ENCODE peak calls at places on chromosomes 3 and 15, in four cellular contexts. One of them, this sample, is unnamed.

GRCh38 chr3:178076718-178077117 is 459.5 kb upstream of the KCNMB2 start:
- DNase-seq in HepG2: no peak
- DNase-seq in K562: no peak
- DNase-seq in GM12878: no peak
- DNase-seq in this sample: no peak

GRCh38 chr3:71006810-71007785 is 576.4 kb downstream of the FOXP1 start:
- DNase-seq in HepG2: peak
- DNase-seq in GM12878: no peak
- DNase-seq in K562: peak
- DNase-seq in this sample: peak

GRCh38 chr15:29852201-29852600 is 29.9 kb upstream of the TJP1 start:
- DNase-seq in GM12878: no peak
- DNase-seq in HepG2: no peak
- DNase-seq in K562: no peak
- DNase-seq in this sample: no peak

GRCh38 chr15:78364233-78364632 is 24.1 kb downstream of the CRABP1 start:
- DNase-seq in HepG2: no peak
- DNase-seq in K562: no peak
- DNase-seq in GM12878: no peak
- DNase-seq in this sample: no peak

GRCh38 chr3:173938159-173938558 is 540.6 kb downstream of the NLGN1 start:
- DNase-seq in HepG2: peak
- DNase-seq in GM12878: no peak
- DNase-seq in K562: no peak
- DNase-seq in this sample: no peak

GRCh38 chr3:192080336-192080735 is 619.4 kb downstream of the PYDC2 start:
- DNase-seq in K562: no peak
- DNase-seq in GM12878: no peak
- DNase-seq in HepG2: no peak
- DNase-seq in this sample: no peak

GRCh38 chr3:4745240-4745620 is 234.0 kb upstream of the BHLHE40 start:
- DNase-seq in GM12878: no peak
- DNase-seq in HepG2: no peak
- DNase-seq in K562: no peak
- DNase-seq in this sample: no peak

GRCh38 chr3:21486381-21486935 is 264.6 kb downstream of the ZNF385D start:
- DNase-seq in GM12878: no peak
- DNase-seq in HepG2: no peak
- DNase-seq in K562: no peak
- DNase-seq in this sample: no peak

GRCh38 chr15:37397266-37398022 is 297.1 kb upstream of the MEIS2 start:
- DNase-seq in GM12878: no peak
- DNase-seq in HepG2: no peak
- DNase-seq in K562: no peak
- DNase-seq in this sample: no peak
- TF ChIP-seq FOXM1 in GM12878: no peak
- TF ChIP-seq FOXM1 in HepG2: no peak
- TF ChIP-seq FOXM1 in K562: no peak
- TF ChIP-seq FOXM1 in this sample: no peak

GRCh38 chr3:110165753-110166152 is 828.4 kb upstream of the DPPA4 start:
- DNase-seq in HepG2: no peak
- DNase-seq in GM12878: no peak
- DNase-seq in K562: no peak
- DNase-seq in this sample: no peak
- TF ChIP-seq BHLHE40 in HepG2: no peak
- TF ChIP-seq BHLHE40 in GM12878: no peak
- TF ChIP-seq BHLHE40 in K562: no peak
- TF ChIP-seq BHLHE40 in this sample: no peak

GRCh38 chr3:180528843-180529242 is 73.1 kb upstream of the TTC14 start:
- DNase-seq in K562: no peak
- DNase-seq in GM12878: no peak
- DNase-seq in HepG2: no peak
- DNase-seq in this sample: no peak

GRCh38 chr3:180534828-180535227 is 67.1 kb upstream of the TTC14 start:
- DNase-seq in K562: no peak
- DNase-seq in GM12878: no peak
- DNase-seq in HepG2: no peak
- DNase-seq in this sample: no peak

GRCh38 chr3:180531303-180532278 is 70.4 kb upstream of the TTC14 start:
- DNase-seq in GM12878: no peak
- DNase-seq in K562: no peak
- DNase-seq in HepG2: no peak
- DNase-seq in this sample: no peak

GRCh38 chr3:180529778-180530177 is 72.2 kb upstream of the TTC14 start:
- DNase-seq in K562: no peak
- DNase-seq in HepG2: no peak
- DNase-seq in GM12878: no peak
- DNase-seq in this sample: no peak
- TF ChIP-seq FOXM1 in K562: no peak
- TF ChIP-seq FOXM1 in HepG2: no peak
- TF ChIP-seq FOXM1 in GM12878: no peak
- TF ChIP-seq FOXM1 in this sample: no peak

GRCh38 chr15:48424076-48424475 is 92.8 kb downstream of the DUT start:
- DNase-seq in HepG2: no peak
- DNase-seq in GM12878: no peak
- DNase-seq in K562: no peak
- DNase-seq in this sample: no peak
- TF ChIP-seq BHLHE40 in HepG2: no peak
- TF ChIP-seq BHLHE40 in GM12878: no peak
- TF ChIP-seq BHLHE40 in K562: no peak
- TF ChIP-seq BHLHE40 in this sample: no peak

GRCh38 chr15:43513550-43513949 is 3.9 kb upstream of the MAP1A start:
- DNase-seq in GM12878: no peak
- DNase-seq in K562: no peak
- DNase-seq in HepG2: no peak
- DNase-seq in this sample: no peak
- TF ChIP-seq FOXM1 in GM12878: no peak
- TF ChIP-seq FOXM1 in K562: no peak
- TF ChIP-seq FOXM1 in HepG2: no peak
- TF ChIP-seq FOXM1 in this sample: no peak

DNA sequence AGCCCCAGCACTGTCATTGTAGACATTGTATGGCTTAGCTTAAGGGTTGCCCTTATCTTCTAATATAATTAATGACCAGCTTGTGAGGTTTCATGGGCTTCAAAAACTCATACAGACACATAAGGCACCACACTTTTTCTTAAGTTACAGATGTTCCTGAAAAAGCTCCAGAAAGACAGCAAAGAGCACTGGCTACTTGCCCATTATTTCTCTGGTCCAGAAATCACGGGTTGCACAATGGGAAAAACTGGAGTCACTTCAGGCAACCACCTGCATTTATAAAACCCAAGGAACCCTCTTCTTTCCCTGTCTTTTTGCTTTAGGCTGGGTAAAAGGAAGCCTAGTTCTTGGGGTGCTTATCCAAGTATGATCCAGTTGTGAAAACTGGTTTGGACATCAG is 2.3 kb upstream of the COL6A6 start:
- DNase-seq in GM12878: no peak
- DNase-seq in K562: no peak
- DNase-seq in HepG2: no peak
- DNase-seq in this sample: no peak
- TF ChIP-seq BHLHE40 in GM12878: no peak
- TF ChIP-seq BHLHE40 in K562: no peak
- TF ChIP-seq BHLHE40 in HepG2: no peak
- TF ChIP-seq BHLHE40 in this sample: no peak

GRCh38 chr15:64773606-64774555 is 1.5 kb downstream of the RBPMS2 start:
- DNase-seq in K562: no peak
- DNase-seq in HepG2: no peak
- DNase-seq in GM12878: no peak
- DNase-seq in this sample: no peak

GRCh38 chr15:64779024-64779423 is 3.6 kb upstream of the RBPMS2 start:
- DNase-seq in HepG2: no peak
- DNase-seq in GM12878: no peak
- DNase-seq in K562: no peak
- DNase-seq in this sample: no peak

GRCh38 chr15:64774556-64775523 is 549 bp downstream of the RBPMS2 start:
- DNase-seq in HepG2: no peak
- DNase-seq in K562: peak
- DNase-seq in GM12878: no peak
- DNase-seq in this sample: peak

GRCh38 chr15:64775551-64776401 is at the start of gene RBPMS2:
- DNase-seq in GM12878: no peak
- DNase-seq in K562: peak
- DNase-seq in HepG2: no peak
- DNase-seq in this sample: peak

DNA sequence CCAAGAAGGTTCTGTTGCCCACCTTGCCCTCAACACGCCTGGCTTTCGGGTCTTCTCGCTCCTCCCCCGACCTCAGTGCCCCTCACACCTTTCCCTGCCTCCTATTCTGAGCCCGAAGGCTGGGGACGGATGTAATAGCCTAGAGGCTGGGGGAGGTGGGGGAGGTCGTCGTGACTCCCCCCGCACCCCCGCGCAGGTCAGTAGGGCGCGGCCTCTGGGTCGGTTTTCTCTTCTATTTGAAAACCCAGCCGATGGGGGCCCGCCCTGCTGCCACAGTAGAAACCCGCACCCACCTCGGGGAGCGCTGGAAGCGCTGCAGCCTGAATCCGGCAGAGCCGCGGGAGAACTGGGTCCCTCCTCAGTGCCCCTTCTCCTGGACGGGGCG is 1.0 kb upstream of the RBPMS2 start:
- DNase-seq in K562: no peak
- DNase-seq in HepG2: no peak
- DNase-seq in GM12878: no peak
- DNase-seq in this sample: no peak
- TF ChIP-seq FOXM1 in K562: no peak
- TF ChIP-seq FOXM1 in HepG2: no peak
- TF ChIP-seq FOXM1 in GM12878: no peak
- TF ChIP-seq FOXM1 in this sample: no peak

DNA sequence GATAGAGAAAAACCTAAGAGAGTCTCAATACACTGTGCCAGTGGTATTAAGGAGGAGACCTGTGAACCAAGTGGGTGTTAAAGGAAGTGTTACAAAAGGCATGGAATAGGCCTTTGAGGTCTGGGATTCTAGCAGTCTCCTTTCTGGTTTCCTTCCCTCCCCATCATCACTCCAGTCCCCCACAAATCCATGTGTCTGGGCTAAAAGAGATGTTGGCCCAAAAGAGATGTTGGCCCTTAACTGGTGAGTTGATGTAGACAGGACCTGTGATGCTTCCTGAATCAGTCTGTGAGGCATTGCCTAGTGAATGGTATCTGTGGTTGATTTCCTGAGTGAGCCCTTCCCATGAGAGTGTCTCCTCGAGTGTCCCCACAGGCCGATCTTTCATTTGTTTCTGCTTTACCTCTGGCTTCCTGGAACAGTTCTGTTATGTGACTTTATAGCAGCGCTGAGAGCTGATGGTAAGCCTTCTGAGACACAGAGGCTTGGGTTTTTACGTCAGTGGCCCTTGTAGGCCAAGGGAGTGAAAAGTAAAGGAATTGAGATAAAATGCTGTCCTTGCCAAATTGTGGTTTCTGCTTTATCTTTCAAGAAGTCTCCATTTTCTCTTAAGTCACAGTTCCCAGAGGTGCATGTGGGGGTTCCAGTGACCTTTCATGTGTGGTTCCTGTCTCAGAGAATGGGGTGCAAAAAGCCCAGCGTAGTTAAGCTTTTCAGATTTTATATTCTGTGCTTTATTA is 87.8 kb downstream of the KLHL25 start:
- DNase-seq in K562: no peak
- DNase-seq in GM12878: peak
- DNase-seq in HepG2: no peak
- DNase-seq in this sample: no peak
- TF ChIP-seq BHLHE40 in K562: no peak
- TF ChIP-seq BHLHE40 in GM12878: no peak
- TF ChIP-seq BHLHE40 in HepG2: no peak
- TF ChIP-seq BHLHE40 in this sample: no peak

GRCh38 chr15:36841154-36841553 is 259.2 kb downstream of the MEIS2 start:
- DNase-seq in GM12878: no peak
- DNase-seq in K562: no peak
- DNase-seq in HepG2: no peak
- DNase-seq in this sample: no peak

GRCh38 chr15:36843822-36844221 is 256.5 kb downstream of the MEIS2 start:
- DNase-seq in GM12878: no peak
- DNase-seq in K562: no peak
- DNase-seq in HepG2: no peak
- DNase-seq in this sample: no peak

GRCh38 chr15:36845270-36845669 is 255.1 kb downstream of the MEIS2 start:
- DNase-seq in GM12878: no peak
- DNase-seq in K562: no peak
- DNase-seq in HepG2: no peak
- DNase-seq in this sample: no peak

GRCh38 chr15:36844453-36845094 is 255.8 kb downstream of the MEIS2 start:
- DNase-seq in HepG2: peak
- DNase-seq in K562: no peak
- DNase-seq in GM12878: no peak
- DNase-seq in this sample: peak
- TF ChIP-seq FOXM1 in HepG2: no peak
- TF ChIP-seq FOXM1 in K562: no peak
- TF ChIP-seq FOXM1 in GM12878: no peak
- TF ChIP-seq FOXM1 in this sample: no peak